ENCODE peak calls at places on chromosomes 1 and 21, in eight cellular contexts. One of them, this sample, is unnamed.

GRCh38 chr1:193111641-193112090 is 6.5 kb upstream of the GLRX2 start:
- DNase-seq in Peyer's patch: no peak
- DNase-seq in adrenal gland: peak; percentile 76
- DNase-seq in thoracic aorta: no peak
- DNase-seq in uterus: peak; percentile 63
- DNase-seq in transverse colon: peak; percentile 43
- DNase-seq in fibroblast of mammary gland: peak; percentile 85
- DNase-seq in BE2C: no peak
- DNase-seq in this sample: no peak

GRCh38 chr1:227776277-227776676 is 39.2 kb upstream of the PRSS38 start:
- DNase-seq in transverse colon: no peak
- DNase-seq in Peyer's patch: no peak
- DNase-seq in uterus: no peak
- DNase-seq in fibroblast of mammary gland: peak; percentile 65
- DNase-seq in thoracic aorta: no peak
- DNase-seq in adrenal gland: no peak
- DNase-seq in BE2C: no peak
- DNase-seq in this sample: no peak

GRCh38 chr1:243271990-243272389 is 16.1 kb downstream of the SDCCAG8 start:
- DNase-seq in Peyer's patch: no peak
- DNase-seq in BE2C: no peak
- DNase-seq in fibroblast of mammary gland: no peak
- DNase-seq in thoracic aorta: no peak
- DNase-seq in adrenal gland: no peak
- DNase-seq in uterus: no peak
- DNase-seq in transverse colon: no peak
- DNase-seq in this sample: no peak

GRCh38 chr1:44481701-44482100 is 76.6 kb downstream of the RNF220 start:
- DNase-seq in Peyer's patch: no peak
- DNase-seq in thoracic aorta: no peak
- DNase-seq in adrenal gland: no peak
- DNase-seq in uterus: no peak
- DNase-seq in transverse colon: no peak
- DNase-seq in fibroblast of mammary gland: no peak
- DNase-seq in BE2C: no peak
- DNase-seq in this sample: no peak

GRCh38 chr1:181469829-181470228 is 13.5 kb upstream of the CACNA1E start:
- DNase-seq in transverse colon: no peak
- DNase-seq in adrenal gland: peak; percentile 49
- DNase-seq in uterus: peak; percentile 76
- DNase-seq in Peyer's patch: no peak
- DNase-seq in thoracic aorta: no peak
- DNase-seq in fibroblast of mammary gland: peak; percentile 71
- DNase-seq in BE2C: no peak
- DNase-seq in this sample: no peak

GRCh38 chr21:36698160-36699025 is 522 bp upstream of the SIM2 start:
- DNase-seq in BE2C: no peak
- DNase-seq in fibroblast of mammary gland: no peak
- DNase-seq in transverse colon: no peak
- DNase-seq in uterus: no peak
- DNase-seq in Peyer's patch: no peak
- DNase-seq in thoracic aorta: no peak
- DNase-seq in adrenal gland: no peak
- DNase-seq in this sample: no peak

GRCh38 chr21:43721225-43721605 is 2.3 kb downstream of the PDXK start:
- DNase-seq in thoracic aorta: no peak
- DNase-seq in uterus: no peak
- DNase-seq in transverse colon: no peak
- DNase-seq in adrenal gland: no peak
- DNase-seq in fibroblast of mammary gland: no peak
- DNase-seq in BE2C: no peak
- DNase-seq in Peyer's patch: no peak
- DNase-seq in this sample: no peak

GRCh38 chr21:42649122-42650032 is 4.0 kb upstream of the PDE9A start:
- DNase-seq in BE2C: no peak
- DNase-seq in transverse colon: no peak
- DNase-seq in fibroblast of mammary gland: no peak
- DNase-seq in thoracic aorta: no peak
- DNase-seq in uterus: no peak
- DNase-seq in adrenal gland: no peak
- DNase-seq in Peyer's patch: no peak
- DNase-seq in this sample: no peak

GRCh38 chr1:222616535-222616934 is 1.4 kb upstream of the MIA3 start:
- DNase-seq in adrenal gland: peak; percentile 34
- DNase-seq in thoracic aorta: no peak
- DNase-seq in Peyer's patch: no peak
- DNase-seq in transverse colon: no peak
- DNase-seq in fibroblast of mammary gland: peak; percentile 95
- DNase-seq in uterus: peak; percentile 45
- DNase-seq in BE2C: no peak
- DNase-seq in this sample: no peak

GRCh38 chr1:160550572-160551034 is 27.5 kb upstream of the SLAMF6 start:
- DNase-seq in uterus: no peak
- DNase-seq in Peyer's patch: peak; percentile 48
- DNase-seq in thoracic aorta: no peak
- DNase-seq in fibroblast of mammary gland: no peak
- DNase-seq in adrenal gland: no peak
- DNase-seq in transverse colon: no peak
- DNase-seq in BE2C: no peak
- DNase-seq in this sample: no peak

GRCh38 chr1:29331731-29332130 is 95.4 kb downstream of the PTPRU start:
- DNase-seq in thoracic aorta: no peak
- DNase-seq in uterus: no peak
- DNase-seq in BE2C: no peak
- DNase-seq in transverse colon: no peak
- DNase-seq in fibroblast of mammary gland: no peak
- DNase-seq in Peyer's patch: no peak
- DNase-seq in adrenal gland: no peak
- DNase-seq in this sample: no peak

GRCh38 chr1:205748398-205749093 is 1.4 kb downstream of the NUCKS1 start:
- DNase-seq in fibroblast of mammary gland: peak; percentile 80
- DNase-seq in adrenal gland: no peak
- DNase-seq in BE2C: peak; percentile 12
- DNase-seq in thoracic aorta: no peak
- DNase-seq in transverse colon: no peak
- DNase-seq in Peyer's patch: no peak
- DNase-seq in uterus: peak; percentile 46
- DNase-seq in this sample: no peak

DNA sequence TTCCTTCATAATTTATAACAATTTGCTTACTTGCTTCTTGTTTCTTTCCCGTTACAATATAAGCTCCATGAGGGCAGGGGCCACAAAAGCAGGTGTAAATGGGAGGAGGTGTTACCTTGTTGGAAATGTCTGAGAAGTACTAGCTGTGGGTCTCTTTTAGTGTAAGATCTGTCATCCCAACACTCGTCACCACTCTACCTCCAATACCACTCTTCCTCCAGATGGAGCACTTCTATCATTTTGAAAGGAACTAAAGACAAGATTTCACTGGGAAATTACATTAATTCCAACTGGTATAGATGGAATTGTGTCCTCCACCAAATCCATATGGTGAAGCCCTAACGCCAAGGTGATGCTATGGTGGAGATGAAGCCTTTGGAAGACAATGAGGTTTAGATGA is 53.0 kb upstream of the CPLANE2 start:
- DNase-seq in adrenal gland: no peak
- DNase-seq in BE2C: no peak
- DNase-seq in uterus: no peak
- DNase-seq in thoracic aorta: no peak
- DNase-seq in Peyer's patch: no peak
- DNase-seq in fibroblast of mammary gland: no peak
- DNase-seq in transverse colon: no peak
- DNase-seq in this sample: no peak
- TF ChIP-seq CTCF in adrenal gland: no peak
- TF ChIP-seq CTCF in BE2C: no peak
- TF ChIP-seq CTCF in uterus: no peak
- TF ChIP-seq CTCF in thoracic aorta: no peak
- TF ChIP-seq CTCF in Peyer's patch: no peak
- TF ChIP-seq CTCF in fibroblast of mammary gland: no peak
- TF ChIP-seq CTCF in transverse colon: no peak
- TF ChIP-seq CTCF in this sample: no peak

DNA sequence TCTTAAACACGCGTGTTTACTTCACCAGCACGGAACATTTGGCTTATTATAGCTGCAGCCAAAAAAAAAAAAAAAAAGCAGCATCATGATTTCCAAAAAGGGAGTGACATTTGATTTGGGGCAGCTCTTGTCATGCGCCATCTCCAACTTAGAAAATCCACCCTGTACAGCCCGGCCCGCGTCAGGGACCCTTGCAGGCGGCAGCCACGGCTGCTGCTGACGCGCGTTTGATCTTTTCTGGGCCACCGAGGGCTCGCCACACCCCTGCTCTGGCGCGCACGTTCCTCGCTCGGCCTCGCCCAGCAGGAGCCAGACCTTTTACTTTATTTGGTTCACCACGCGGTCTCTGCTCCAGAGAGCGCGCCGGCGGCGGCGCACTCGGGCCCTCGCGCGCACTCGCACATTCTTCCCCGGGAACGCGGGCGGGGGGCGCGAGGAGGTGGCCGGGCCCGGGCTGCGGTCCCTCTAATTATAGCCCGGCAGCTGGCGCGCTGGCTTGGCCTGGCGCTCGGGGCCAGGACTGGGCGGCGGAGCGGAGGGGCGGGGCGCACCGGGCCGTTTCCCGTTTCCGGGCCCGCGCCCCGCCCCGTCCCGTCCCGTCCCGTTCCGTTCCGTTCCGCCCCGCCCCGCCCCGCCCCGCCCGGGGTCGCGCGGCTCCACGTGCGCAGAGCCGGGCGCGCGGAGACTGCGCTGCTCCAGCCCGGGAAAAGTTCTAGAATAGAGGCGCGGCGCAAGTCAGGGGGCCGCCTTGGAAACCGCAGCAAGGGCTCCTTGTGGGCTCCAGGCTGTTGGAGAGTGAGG is 10.2 kb downstream of the IRF2BP2 start:
- DNase-seq in BE2C: peak; percentile 94
- DNase-seq in fibroblast of mammary gland: peak; percentile 85
- DNase-seq in Peyer's patch: peak; percentile 81
- DNase-seq in uterus: peak; percentile 79
- DNase-seq in thoracic aorta: peak; percentile 66
- DNase-seq in adrenal gland: peak; percentile 89
- DNase-seq in transverse colon: peak; percentile 92
- DNase-seq in this sample: peak; percentile 46
- TF ChIP-seq CTCF in BE2C: no peak
- TF ChIP-seq CTCF in fibroblast of mammary gland: no peak
- TF ChIP-seq CTCF in Peyer's patch: no peak
- TF ChIP-seq CTCF in uterus: peak; percentile 20
- TF ChIP-seq CTCF in thoracic aorta: no peak
- TF ChIP-seq CTCF in adrenal gland: no peak
- TF ChIP-seq CTCF in transverse colon: no peak
- TF ChIP-seq CTCF in this sample: no peak

DNA sequence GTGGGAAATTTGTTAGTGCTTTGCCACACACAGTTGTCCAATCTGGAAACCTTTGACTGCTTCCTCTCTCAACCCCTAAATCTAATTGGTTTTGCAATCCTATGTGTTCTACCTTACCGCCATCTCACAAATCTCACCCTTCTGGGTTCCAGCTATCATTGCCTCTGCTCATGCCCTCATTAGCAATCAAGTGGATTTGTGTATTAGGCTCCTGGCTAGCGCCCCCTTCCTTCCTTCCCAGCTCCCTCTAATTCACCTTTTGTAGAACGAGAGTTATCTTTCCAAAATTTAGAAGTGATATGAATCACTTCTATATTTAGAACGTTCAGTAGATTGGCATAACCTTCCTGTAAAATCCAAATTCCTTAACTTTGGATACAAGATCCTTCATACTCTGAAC is 18.6 kb downstream of the FMO1 start:
- DNase-seq in fibroblast of mammary gland: no peak
- DNase-seq in adrenal gland: no peak
- DNase-seq in BE2C: no peak
- DNase-seq in Peyer's patch: no peak
- DNase-seq in transverse colon: no peak
- DNase-seq in thoracic aorta: no peak
- DNase-seq in uterus: no peak
- DNase-seq in this sample: no peak
- TF ChIP-seq CTCF in fibroblast of mammary gland: no peak
- TF ChIP-seq CTCF in adrenal gland: no peak
- TF ChIP-seq CTCF in BE2C: no peak
- TF ChIP-seq CTCF in Peyer's patch: no peak
- TF ChIP-seq CTCF in transverse colon: no peak
- TF ChIP-seq CTCF in thoracic aorta: no peak
- TF ChIP-seq CTCF in uterus: no peak
- TF ChIP-seq CTCF in this sample: no peak

GRCh38 chr1:1539310-1540014 is 962 bp downstream of the TMEM240 start:
- DNase-seq in adrenal gland: peak; percentile 55
- DNase-seq in Peyer's patch: no peak
- DNase-seq in BE2C: no peak
- DNase-seq in uterus: peak; percentile 54
- DNase-seq in fibroblast of mammary gland: peak; percentile 44
- DNase-seq in thoracic aorta: no peak
- DNase-seq in transverse colon: no peak
- DNase-seq in this sample: no peak

GRCh38 chr1:1538989-1539309 is 1.5 kb downstream of the TMEM240 start:
- DNase-seq in BE2C: no peak
- DNase-seq in uterus: no peak
- DNase-seq in thoracic aorta: no peak
- DNase-seq in transverse colon: no peak
- DNase-seq in adrenal gland: no peak
- DNase-seq in Peyer's patch: no peak
- DNase-seq in fibroblast of mammary gland: no peak
- DNase-seq in this sample: no peak

GRCh38 chr1:1538334-1538733 is 2.1 kb downstream of the TMEM240 start:
- DNase-seq in transverse colon: no peak
- DNase-seq in adrenal gland: no peak
- DNase-seq in thoracic aorta: no peak
- DNase-seq in uterus: no peak
- DNase-seq in BE2C: no peak
- DNase-seq in Peyer's patch: no peak
- DNase-seq in fibroblast of mammary gland: no peak
- DNase-seq in this sample: no peak

GRCh38 chr1:1540817-1541628 is 599 bp upstream of the TMEM240 start:
- DNase-seq in Peyer's patch: no peak
- DNase-seq in transverse colon: no peak
- DNase-seq in uterus: no peak
- DNase-seq in thoracic aorta: no peak
- DNase-seq in BE2C: no peak
- DNase-seq in adrenal gland: no peak
- DNase-seq in fibroblast of mammary gland: no peak
- DNase-seq in this sample: no peak

DNA sequence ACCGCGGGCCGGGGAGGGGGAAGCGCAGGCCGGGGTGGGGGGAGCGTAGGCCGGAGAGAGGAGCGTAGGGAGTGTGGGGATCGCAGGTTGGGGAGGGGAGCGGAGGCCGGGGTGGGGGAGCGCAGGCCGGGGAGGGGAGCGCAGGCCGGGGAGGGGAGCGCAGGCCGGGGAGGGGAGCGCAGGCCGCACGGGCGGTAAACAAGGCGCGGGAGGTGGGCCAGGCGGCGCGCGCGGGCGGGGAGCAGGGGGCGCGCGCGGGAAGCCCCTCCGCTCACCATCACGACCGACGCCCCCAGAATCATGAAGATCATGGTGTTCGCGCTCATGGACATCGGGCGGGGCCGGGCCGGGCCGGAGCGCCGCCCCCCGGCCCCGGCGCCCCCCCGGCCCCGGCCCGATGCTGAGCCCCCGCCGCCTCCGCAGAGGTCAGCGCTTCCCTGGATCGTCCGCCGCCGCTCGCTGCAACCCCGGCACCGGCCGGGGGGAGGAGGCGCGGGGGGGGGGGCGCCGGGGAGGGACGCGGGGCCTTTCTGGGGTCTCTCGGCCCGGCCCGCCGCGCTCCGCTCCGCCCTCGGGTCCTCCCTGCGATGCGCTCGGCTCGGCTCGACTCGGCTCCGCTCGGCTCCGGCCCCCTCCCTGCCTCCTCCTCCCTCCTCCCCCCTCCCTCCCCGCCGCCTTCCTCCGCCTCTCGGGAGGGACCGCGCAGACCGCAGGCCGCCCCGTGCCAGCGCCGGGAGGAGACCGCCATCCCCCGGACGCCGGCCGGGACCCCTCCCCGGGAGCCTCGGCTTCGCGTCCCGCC is at the start of gene TMEM240:
- DNase-seq in adrenal gland: peak; percentile 85
- DNase-seq in transverse colon: peak; percentile 68
- DNase-seq in uterus: peak; percentile 82
- DNase-seq in Peyer's patch: peak; percentile 45
- DNase-seq in fibroblast of mammary gland: peak; percentile 72
- DNase-seq in thoracic aorta: peak; percentile 20
- DNase-seq in BE2C: peak; percentile 87
- DNase-seq in this sample: no peak
- TF ChIP-seq CTCF in adrenal gland: no peak
- TF ChIP-seq CTCF in transverse colon: no peak
- TF ChIP-seq CTCF in uterus: no peak
- TF ChIP-seq CTCF in Peyer's patch: no peak
- TF ChIP-seq CTCF in fibroblast of mammary gland: no peak
- TF ChIP-seq CTCF in thoracic aorta: no peak
- TF ChIP-seq CTCF in BE2C: no peak
- TF ChIP-seq CTCF in this sample: no peak